ENCODE peak calls at places on chromosomes 11 and 22, in ten cellular contexts. D is GM12865, S is endothelial cell, T is aorta, U is SK-MEL-5, P is substantia nigra, N is osteocyte, A is BE2C, M is NCI-H510A treated with DMSO at 0.1 percent for 48 hours, I is heart left ventricle. R is an unnamed sample.

GRCh38 chr22:41327124-41327523 is 25.8 kb downstream of the ZC3H7B start:
- DNase-seq in D (no peak), S (no peak), T (no peak), U (no peak), P (no peak), N (no peak), A (no peak), M (no peak), I (no peak), R (peak)

GRCh38 chr11:128511712-128512111 is 75.6 kb downstream of the ETS1 start:
- DNase-seq in D (no peak), S (no peak), T (no peak), U (no peak), P (no peak), N (no peak), A (no peak), M (no peak), I (no peak), R (no peak)

GRCh38 chr11:13745165-13745564 is 76.7 kb downstream of the FAR1 start:
- DNase-seq in D (no peak), S (no peak), T (no peak), U (no peak), P (no peak), N (no peak), A (no peak), M (no peak), I (no peak), R (no peak)

GRCh38 chr11:19730373-19730772 is 17.7 kb downstream of the NAV2 start:
- DNase-seq in D (no peak), S (no peak), T (peak), U (no peak), P (peak), N (no peak), A (no peak), M (no peak), I (no peak), R (peak)

GRCh38 chr22:30208631-30209603 is 37.6 kb downstream of the LIF start:
- DNase-seq in D (no peak), S (no peak), T (peak), U (no peak), P (no peak), N (no peak), A (peak), M (no peak), I (peak), R (no peak)

GRCh38 chr11:61814958-61815789 is 1.6 kb downstream of the FADS1 start:
- DNase-seq in D (peak), S (peak), T (peak), U (peak), P (peak), N (peak), A (peak), M (peak), I (peak), R (peak)

GRCh38 chr22:35761037-35761436 is 43.4 kb downstream of the APOL5 start:
- DNase-seq in D (peak), S (no peak), T (no peak), U (peak), P (no peak), N (no peak), A (no peak), M (no peak), I (no peak), R (no peak)

GRCh38 chr11:77752518-77752917 is 68.0 kb downstream of the RSF1 start:
- DNase-seq in D (no peak), S (no peak), T (no peak), U (no peak), P (no peak), N (no peak), A (no peak), M (no peak), I (no peak), R (no peak)

GRCh38 chr11:129894281-129895125 is 875 bp downstream of the NFRKB start:
- DNase-seq in D (peak), S (no peak), T (no peak), U (peak), P (no peak), N (no peak), A (no peak), M (no peak), I (no peak), R (peak)

R was measured in head of caudate nucleus.